ENCODE peak calls at places on chromosomes 2 and 18, in four cellular contexts. Y, M, H and Z are unnamed samples.

GRCh38 chr2:1297376-1298159 is 115.7 kb upstream of the TPO start:
- DNase-seq in Y (no peak), M (no peak), H (no peak), Z (no peak)

GRCh38 chr2:71618327-71619113 is 165.2 kb downstream of the DYSF start:
- DNase-seq in Y (peak; percentile 21), M (no peak), H (no peak), Z (no peak)

GRCh38 chr18:77897606-77898005 is 648.0 kb downstream of the GALR1 start:
- DNase-seq in Y (no peak), M (no peak), H (no peak), Z (no peak)

GRCh38 chr2:3282056-3282998 is 95.3 kb downstream of the EIPR1 start:
- DNase-seq in Y (peak; percentile 10), M (peak; percentile 17), H (no peak), Z (no peak)

GRCh38 chr2:9780368-9781130 is 62.7 kb upstream of the TAF1B start:
- DNase-seq in Y (no peak), M (no peak), H (peak; percentile 36), Z (no peak)

GRCh38 chr2:32947484-32948143 is 861 bp downstream of the LTBP1 start:
- DNase-seq in Y (peak; percentile 45), M (no peak), H (no peak), Z (peak; percentile 65)

GRCh38 chr2:175293776-175294175 is 112.3 kb upstream of the ATP5MC3 start:
- DNase-seq in Y (no peak), M (no peak), H (no peak), Z (no peak)

GRCh38 chr2:37809525-37809924 is 115.6 kb upstream of the RMDN2 start:
- DNase-seq in Y (peak; percentile 34), M (no peak), H (no peak), Z (no peak)

GRCh38 chr2:149924549-149925213 is 337.1 kb upstream of the MMADHC start:
- DNase-seq in Y (no peak), M (peak; percentile 78), H (no peak), Z (no peak)

GRCh38 chr18:23272498-23273232 is 137.4 kb downstream of the CABLES1 start:
- DNase-seq in Y (no peak), M (no peak), H (no peak), Z (no peak)

GRCh38 chr2:158099716-158100115 is 2.0 kb upstream of the UPP2 start:
- DNase-seq in Y (no peak), M (no peak), H (no peak), Z (no peak)

GRCh38 chr2:150924862-150925261 is 336.8 kb downstream of the RBM43 start:
- DNase-seq in Y (no peak), M (no peak), H (no peak), Z (no peak)

GRCh38 chr2:241224068-241224850 is 35.8 kb downstream of the ANO7 start:
- DNase-seq in Y (no peak), M (no peak), H (peak; percentile 42), Z (no peak)

GRCh38 chr2:176122266-176122632 is 270 bp upstream of the HOXD9 start:
- DNase-seq in Y (no peak), M (no peak), H (no peak), Z (no peak)

GRCh38 chr2:1538663-1539062 is 125.4 kb downstream of the TPO start:
- DNase-seq in Y (no peak), M (no peak), H (no peak), Z (no peak)

GRCh38 chr2:28649481-28650260 is 102.0 kb upstream of the PPP1CB start:
- DNase-seq in Y (no peak), M (peak; percentile 66), H (no peak), Z (no peak)

GRCh38 chr2:120375251-120376020 is 29.5 kb downstream of the INHBB start:
- DNase-seq in Y (no peak), M (no peak), H (no peak), Z (no peak)

GRCh38 chr18:27749189-27749588 is 427.7 kb downstream of the CDH2 start:
- DNase-seq in Y (no peak), M (no peak), H (no peak), Z (no peak)

GRCh38 chr2:172296267-172297046 is 130.9 kb upstream of the ITGA6 start:
- DNase-seq in Y (no peak), M (no peak), H (no peak), Z (no peak)

GRCh38 chr2:105329561-105330495 is at the start of gene TGFBRAP1:
- DNase-seq in Y (peak; percentile 71), M (no peak), H (peak; percentile 69), Z (peak; percentile 82)

GRCh38 chr18:27665264-27665799 is 480.2 kb upstream of the CHST9 start:
- DNase-seq in Y (no peak), M (no peak), H (no peak), Z (no peak)

GRCh38 chr2:27398962-27399361 is 10.4 kb downstream of the PPM1G start:
- DNase-seq in Y (no peak), M (no peak), H (no peak), Z (no peak)

GRCh38 chr18:50747849-50748242 is 72.0 kb downstream of the MRO start:
- DNase-seq in Y (no peak), M (no peak), H (no peak), Z (no peak)
- H3K27ac ChIP-seq in Y (no peak overlapping the region), M (no peak overlapping the region), H (no peak overlapping the region), Z (no peak overlapping the region)

GRCh38 chr2:127511917-127512316 is 14.4 kb downstream of the IWS1 start:
- DNase-seq in Y (no peak), M (no peak), H (no peak), Z (no peak)

GRCh38 chr2:127511090-127511489 is 15.2 kb downstream of the IWS1 start:
- DNase-seq in Y (no peak), M (no peak), H (no peak), Z (no peak)

GRCh38 chr2:127514485-127514884 is 11.8 kb downstream of the IWS1 start:
- DNase-seq in Y (no peak), M (no peak), H (no peak), Z (no peak)

GRCh38 chr2:127514076-127514475 is 12.2 kb downstream of the IWS1 start:
- DNase-seq in Y (no peak), M (no peak), H (no peak), Z (no peak)

DNA sequence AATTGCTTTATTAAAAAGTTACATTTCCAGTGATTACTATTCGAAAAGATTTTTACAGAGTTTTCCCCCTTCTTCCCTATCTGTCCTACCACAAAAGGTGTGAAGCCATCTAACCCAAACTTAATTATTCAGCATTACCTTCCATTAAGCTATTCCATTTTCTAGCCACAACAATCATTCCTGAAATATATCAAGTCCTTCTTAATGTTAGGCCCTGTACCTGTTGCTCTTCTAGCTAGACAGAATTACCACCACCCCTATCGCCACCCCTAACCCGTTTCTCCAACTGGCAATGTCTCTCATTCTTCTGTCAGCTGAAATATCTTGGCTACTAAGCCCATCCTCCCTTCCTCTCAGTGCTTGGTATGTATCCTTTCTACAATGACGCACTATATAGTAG is 13.9 kb downstream of the IWS1 start:
- DNase-seq in Y (no peak), M (no peak), H (no peak), Z (no peak)
- H3K27ac ChIP-seq in Y (no peak overlapping the region), M (no peak overlapping the region), H (no peak overlapping the region), Z (no peak overlapping the region)

GRCh38 chr2:74648009-74648443 is at the start of gene M1AP:
- DNase-seq in Y (peak; percentile 28), M (peak; percentile 15), H (no peak), Z (no peak)

GRCh38 chr2:74658516-74658915 is 4.5 kb downstream of the SEMA4F start:
- DNase-seq in Y (no peak), M (no peak), H (no peak), Z (no peak)

GRCh38 chr2:74653985-74654882 is at the start of gene SEMA4F:
- DNase-seq in Y (peak; percentile 98), M (peak; percentile 91), H (peak; percentile 97), Z (peak; percentile 98)

GRCh38 chr2:74655579-74655978 is 1.5 kb downstream of the SEMA4F start:
- DNase-seq in Y (no peak), M (no peak), H (no peak), Z (no peak)

DNA sequence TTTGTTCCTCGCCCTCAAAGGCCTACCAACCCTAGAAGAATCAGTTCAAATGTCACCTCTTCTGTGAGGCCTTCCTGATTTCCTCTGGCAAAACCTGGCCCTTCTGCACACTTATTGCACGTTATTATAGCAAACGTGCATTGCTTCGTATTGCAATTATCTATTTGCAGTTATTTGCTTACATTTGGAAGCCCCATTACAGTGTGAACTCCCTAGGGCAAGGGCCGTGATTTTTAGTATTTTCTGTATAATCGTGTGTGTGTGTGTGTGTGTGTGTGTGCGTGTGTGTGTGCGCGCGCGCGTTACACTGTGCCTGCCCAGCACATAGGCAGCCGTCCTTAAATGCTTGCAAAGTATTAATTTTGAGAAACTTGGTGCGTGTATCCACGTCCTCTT is 460 bp upstream of the SEMA4F start:
- DNase-seq in Y (no peak), M (no peak), H (no peak), Z (no peak)
- H3K27ac ChIP-seq in Y (peak overlapping the region; percentile 80), M (no peak overlapping the region), H (no peak overlapping the region), Z (no peak overlapping the region)

GRCh38 chr2:162184362-162184761 is 32.3 kb upstream of the GCG start:
- DNase-seq in Y (no peak), M (no peak), H (no peak), Z (no peak)
- H3K27ac ChIP-seq in Y (no peak overlapping the region), M (no peak overlapping the region), H (no peak overlapping the region), Z (no peak overlapping the region)

DNA sequence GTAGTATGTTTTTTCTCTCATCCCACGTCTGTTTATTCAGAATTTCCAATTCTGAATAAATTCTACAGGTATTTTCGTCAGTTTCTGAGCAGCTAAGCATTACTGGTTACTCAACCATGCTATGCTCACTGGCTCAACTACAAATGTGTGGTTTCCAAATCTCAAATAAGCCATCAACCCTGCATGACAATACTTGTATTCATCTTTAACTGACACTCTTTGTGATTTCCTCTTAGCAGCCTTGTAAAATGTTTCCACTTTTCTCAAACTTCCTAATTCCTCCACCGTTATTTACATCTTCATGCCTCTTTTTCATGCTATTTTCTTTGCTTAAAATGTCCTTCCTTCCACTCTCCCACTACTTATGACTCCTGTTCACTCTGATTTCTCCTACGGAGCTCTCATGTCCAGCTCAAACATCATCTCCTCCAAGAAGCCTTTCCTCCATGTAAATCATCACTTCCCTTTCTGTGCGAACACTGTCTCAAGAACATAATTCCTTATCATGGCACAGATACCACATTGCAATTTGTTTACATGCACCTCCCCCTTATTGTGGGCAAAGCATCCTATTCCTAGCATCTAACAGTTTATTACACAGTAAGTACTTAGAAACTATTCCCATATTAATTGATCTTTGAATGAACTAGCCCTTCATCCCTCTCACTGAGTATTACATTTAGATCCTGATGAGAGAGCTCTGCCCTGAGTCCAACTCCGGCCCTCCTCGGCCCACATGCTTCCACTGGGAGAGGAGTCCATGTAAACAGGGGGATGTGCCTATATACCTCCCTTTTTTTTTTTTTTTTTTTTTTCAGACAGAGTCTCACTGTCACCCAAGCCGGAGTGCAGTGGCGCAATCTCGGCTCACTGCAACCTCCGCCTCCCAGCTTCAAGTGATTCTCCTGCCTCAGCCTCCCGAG is 10.4 kb downstream of the CCDC88A start:
- DNase-seq in Y (no peak), M (no peak), H (no peak), Z (no peak)
- H3K27ac ChIP-seq in Y (no peak overlapping the region), M (no peak overlapping the region), H (no peak overlapping the region), Z (no peak overlapping the region)

DNA sequence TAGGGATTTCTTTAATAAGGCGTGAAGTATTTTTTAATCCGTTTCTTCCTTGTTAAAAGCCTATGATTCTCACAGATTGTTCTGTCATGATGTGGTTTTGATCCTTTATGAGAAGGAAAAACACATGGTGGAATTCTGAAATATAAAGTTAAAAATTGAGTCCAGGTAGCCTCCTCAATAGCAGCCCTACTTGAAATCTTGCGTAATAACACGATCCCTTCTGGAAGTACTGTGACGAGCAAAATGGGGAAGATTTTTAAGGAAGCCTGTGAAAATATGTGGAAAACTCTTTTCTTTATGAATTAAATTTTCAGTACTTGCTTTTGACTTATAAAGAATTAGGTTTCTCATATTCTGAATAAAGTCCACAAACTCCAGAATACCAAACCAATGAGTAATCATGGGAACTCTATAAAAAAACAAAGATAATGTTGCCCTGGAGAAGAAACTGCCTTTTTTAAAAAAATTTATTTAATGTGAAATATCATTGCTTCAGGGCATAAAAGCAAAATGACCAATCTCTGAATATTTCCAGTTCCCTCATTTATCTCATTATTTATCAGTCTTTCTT is 476.4 kb upstream of the ZEB2 start:
- DNase-seq in Y (no peak), M (peak; percentile 9), H (no peak), Z (no peak)
- H3K27ac ChIP-seq in Y (peak overlapping the region; percentile 37), M (no peak overlapping the region), H (peak overlapping the region; percentile 54), Z (peak overlapping the region; percentile 18)